ENCODE peak calls at places on chromosomes 1 and 21, in nine cellular contexts. One of them, this sample, is unnamed. For H3K4me1, the result is how much of the 10 kb centered on the place peaks cover.

GRCh38 chr21:17612023-17612564 is 607 bp downstream of the BTG3 start:
- DNase-seq in pancreas: peak
- DNase-seq in suprapubic skin: peak
- DNase-seq in heart left ventricle: peak
- DNase-seq in left ventricle myocardium inferior: peak
- DNase-seq in adrenal gland: peak
- DNase-seq in heart right ventricle: peak
- DNase-seq in fibroblast of lung: peak
- DNase-seq in body of pancreas: peak
- DNase-seq in this sample: peak

GRCh38 chr1:28392027-28392652 is 22.6 kb downstream of the PHACTR4 start:
- DNase-seq in pancreas: no peak
- DNase-seq in suprapubic skin: no peak
- DNase-seq in heart left ventricle: no peak
- DNase-seq in left ventricle myocardium inferior: no peak
- DNase-seq in adrenal gland: peak
- DNase-seq in heart right ventricle: no peak
- DNase-seq in fibroblast of lung: peak
- DNase-seq in body of pancreas: no peak
- DNase-seq in this sample: no peak

GRCh38 chr1:234842726-234843641 is 233.0 kb upstream of the IRF2BP2 start:
- DNase-seq in pancreas: no peak
- DNase-seq in suprapubic skin: no peak
- DNase-seq in heart left ventricle: no peak
- DNase-seq in left ventricle myocardium inferior: peak
- DNase-seq in adrenal gland: no peak
- DNase-seq in heart right ventricle: peak
- DNase-seq in fibroblast of lung: peak
- DNase-seq in body of pancreas: no peak
- DNase-seq in this sample: peak

GRCh38 chr21:30102881-30103280 is 63.7 kb downstream of the CLDN17 start:
- DNase-seq in pancreas: no peak
- DNase-seq in suprapubic skin: no peak
- DNase-seq in heart left ventricle: no peak
- DNase-seq in left ventricle myocardium inferior: no peak
- DNase-seq in adrenal gland: no peak
- DNase-seq in heart right ventricle: no peak
- DNase-seq in fibroblast of lung: no peak
- DNase-seq in body of pancreas: no peak
- DNase-seq in this sample: no peak

GRCh38 chr1:205375816-205376545 is 19.3 kb upstream of the KLHDC8A start:
- DNase-seq in pancreas: no peak
- DNase-seq in suprapubic skin: no peak
- DNase-seq in heart left ventricle: no peak
- DNase-seq in left ventricle myocardium inferior: no peak
- DNase-seq in adrenal gland: peak
- DNase-seq in heart right ventricle: no peak
- DNase-seq in fibroblast of lung: peak
- DNase-seq in body of pancreas: peak
- DNase-seq in this sample: peak

GRCh38 chr1:59604191-59604590 is 210.6 kb upstream of the HOOK1 start:
- DNase-seq in pancreas: no peak
- DNase-seq in suprapubic skin: no peak
- DNase-seq in heart left ventricle: no peak
- DNase-seq in left ventricle myocardium inferior: no peak
- DNase-seq in adrenal gland: no peak
- DNase-seq in heart right ventricle: no peak
- DNase-seq in fibroblast of lung: peak
- DNase-seq in body of pancreas: no peak
- DNase-seq in this sample: no peak

GRCh38 chr1:67713071-67713806 is 28.2 kb downstream of the GADD45A start:
- DNase-seq in pancreas: peak
- DNase-seq in suprapubic skin: no peak
- DNase-seq in heart left ventricle: no peak
- DNase-seq in left ventricle myocardium inferior: no peak
- DNase-seq in adrenal gland: peak
- DNase-seq in heart right ventricle: no peak
- DNase-seq in fibroblast of lung: peak
- DNase-seq in body of pancreas: peak
- DNase-seq in this sample: peak

GRCh38 chr1:34162852-34163766 is 1.9 kb downstream of the CSMD2 start:
- DNase-seq in pancreas: peak
- DNase-seq in suprapubic skin: no peak
- DNase-seq in heart left ventricle: peak
- DNase-seq in left ventricle myocardium inferior: peak
- DNase-seq in adrenal gland: peak
- DNase-seq in heart right ventricle: peak
- DNase-seq in fibroblast of lung: peak
- DNase-seq in body of pancreas: peak
- DNase-seq in this sample: peak

GRCh38 chr1:160293020-160293968 is 8.4 kb upstream of the PEX19 start:
- DNase-seq in pancreas: no peak
- DNase-seq in suprapubic skin: no peak
- DNase-seq in heart left ventricle: no peak
- DNase-seq in left ventricle myocardium inferior: no peak
- DNase-seq in adrenal gland: peak
- DNase-seq in heart right ventricle: no peak
- DNase-seq in fibroblast of lung: no peak
- DNase-seq in body of pancreas: no peak
- DNase-seq in this sample: no peak

GRCh38 chr1:99264201-99265021 is at the start of gene PLPPR4:
- DNase-seq in pancreas: peak
- DNase-seq in suprapubic skin: peak
- DNase-seq in heart left ventricle: peak
- DNase-seq in left ventricle myocardium inferior: peak
- DNase-seq in adrenal gland: peak
- DNase-seq in heart right ventricle: peak
- DNase-seq in fibroblast of lung: peak
- DNase-seq in body of pancreas: peak
- DNase-seq in this sample: peak

GRCh38 chr1:178540646-178541045 is 27.7 kb downstream of the TEX35 start:
- DNase-seq in pancreas: no peak
- DNase-seq in suprapubic skin: no peak
- DNase-seq in heart left ventricle: no peak
- DNase-seq in left ventricle myocardium inferior: no peak
- DNase-seq in adrenal gland: no peak
- DNase-seq in heart right ventricle: no peak
- DNase-seq in fibroblast of lung: peak
- DNase-seq in body of pancreas: no peak
- DNase-seq in this sample: no peak

GRCh38 chr1:6412896-6413295 is 6.8 kb downstream of the HES2 start:
- DNase-seq in pancreas: no peak
- DNase-seq in suprapubic skin: no peak
- DNase-seq in heart left ventricle: no peak
- DNase-seq in left ventricle myocardium inferior: no peak
- DNase-seq in adrenal gland: no peak
- DNase-seq in heart right ventricle: no peak
- DNase-seq in fibroblast of lung: peak
- DNase-seq in body of pancreas: no peak
- DNase-seq in this sample: no peak

GRCh38 chr1:213274140-213274539 is 223.1 kb downstream of the RPS6KC1 start:
- DNase-seq in pancreas: no peak
- DNase-seq in suprapubic skin: no peak
- DNase-seq in heart left ventricle: no peak
- DNase-seq in left ventricle myocardium inferior: no peak
- DNase-seq in adrenal gland: no peak
- DNase-seq in heart right ventricle: no peak
- DNase-seq in fibroblast of lung: no peak
- DNase-seq in body of pancreas: no peak
- DNase-seq in this sample: no peak

GRCh38 chr1:147890177-147890790 is 12.3 kb upstream of the GJA8 start:
- DNase-seq in pancreas: no peak
- DNase-seq in suprapubic skin: no peak
- DNase-seq in heart left ventricle: peak
- DNase-seq in left ventricle myocardium inferior: peak
- DNase-seq in adrenal gland: peak
- DNase-seq in heart right ventricle: peak
- DNase-seq in fibroblast of lung: peak
- DNase-seq in body of pancreas: peak
- DNase-seq in this sample: peak

GRCh38 chr1:27418326-27418761 is 25.9 kb downstream of the GPR3 start:
- DNase-seq in pancreas: peak
- DNase-seq in suprapubic skin: peak
- DNase-seq in heart left ventricle: peak
- DNase-seq in left ventricle myocardium inferior: peak
- DNase-seq in adrenal gland: peak
- DNase-seq in heart right ventricle: peak
- DNase-seq in fibroblast of lung: peak
- DNase-seq in body of pancreas: peak
- DNase-seq in this sample: peak

GRCh38 chr1:119372493-119373086 is 4.0 kb downstream of the HAO2 start:
- DNase-seq in pancreas: no peak
- DNase-seq in suprapubic skin: no peak
- DNase-seq in heart left ventricle: no peak
- DNase-seq in left ventricle myocardium inferior: no peak
- DNase-seq in adrenal gland: peak
- DNase-seq in heart right ventricle: no peak
- DNase-seq in fibroblast of lung: peak
- DNase-seq in body of pancreas: peak
- DNase-seq in this sample: peak

GRCh38 chr1:48777219-48777895 is 666 bp upstream of the BEND5 start:
- DNase-seq in pancreas: peak
- DNase-seq in suprapubic skin: no peak
- DNase-seq in heart left ventricle: no peak
- DNase-seq in left ventricle myocardium inferior: no peak
- DNase-seq in adrenal gland: peak
- DNase-seq in heart right ventricle: no peak
- DNase-seq in fibroblast of lung: no peak
- DNase-seq in body of pancreas: peak
- DNase-seq in this sample: no peak
- TF ChIP-seq CTCF in pancreas: no peak
- TF ChIP-seq CTCF in suprapubic skin: no peak
- TF ChIP-seq CTCF in heart left ventricle: no peak
- TF ChIP-seq CTCF in left ventricle myocardium inferior: no peak
- TF ChIP-seq CTCF in adrenal gland: no peak
- TF ChIP-seq CTCF in heart right ventricle: no peak
- TF ChIP-seq CTCF in fibroblast of lung: no peak
- TF ChIP-seq CTCF in body of pancreas: no peak
- TF ChIP-seq CTCF in this sample: no peak

GRCh38 chr1:8138673-8139072 is 112.6 kb upstream of the ERRFI1 start:
- DNase-seq in pancreas: no peak
- DNase-seq in suprapubic skin: no peak
- DNase-seq in heart left ventricle: no peak
- DNase-seq in left ventricle myocardium inferior: no peak
- DNase-seq in adrenal gland: no peak
- DNase-seq in heart right ventricle: no peak
- DNase-seq in fibroblast of lung: no peak
- DNase-seq in body of pancreas: no peak
- DNase-seq in this sample: no peak

GRCh38 chr1:8139941-8140340 is 113.8 kb upstream of the ERRFI1 start:
- DNase-seq in pancreas: no peak
- DNase-seq in suprapubic skin: no peak
- DNase-seq in heart left ventricle: no peak
- DNase-seq in left ventricle myocardium inferior: no peak
- DNase-seq in adrenal gland: no peak
- DNase-seq in heart right ventricle: no peak
- DNase-seq in fibroblast of lung: no peak
- DNase-seq in body of pancreas: no peak
- DNase-seq in this sample: no peak

GRCh38 chr1:8137406-8138244 is 111.5 kb upstream of the ERRFI1 start:
- DNase-seq in pancreas: no peak
- DNase-seq in suprapubic skin: no peak
- DNase-seq in heart left ventricle: peak
- DNase-seq in left ventricle myocardium inferior: no peak
- DNase-seq in adrenal gland: peak
- DNase-seq in heart right ventricle: no peak
- DNase-seq in fibroblast of lung: peak
- DNase-seq in body of pancreas: peak
- DNase-seq in this sample: peak

GRCh38 chr1:8136766-8137165 is 110.7 kb upstream of the ERRFI1 start:
- DNase-seq in pancreas: no peak
- DNase-seq in suprapubic skin: no peak
- DNase-seq in heart left ventricle: no peak
- DNase-seq in left ventricle myocardium inferior: no peak
- DNase-seq in adrenal gland: peak
- DNase-seq in heart right ventricle: no peak
- DNase-seq in fibroblast of lung: no peak
- DNase-seq in body of pancreas: no peak
- DNase-seq in this sample: peak

GRCh38 chr1:8139383-8139782 is 113.3 kb upstream of the ERRFI1 start:
- DNase-seq in pancreas: no peak
- DNase-seq in suprapubic skin: no peak
- DNase-seq in heart left ventricle: no peak
- DNase-seq in left ventricle myocardium inferior: no peak
- DNase-seq in adrenal gland: no peak
- DNase-seq in heart right ventricle: no peak
- DNase-seq in fibroblast of lung: no peak
- DNase-seq in body of pancreas: no peak
- DNase-seq in this sample: no peak
- H3K4me1 ChIP-seq in pancreas: under half
- H3K4me1 ChIP-seq in suprapubic skin: under half
- H3K4me1 ChIP-seq in heart left ventricle: under half
- H3K4me1 ChIP-seq in left ventricle myocardium inferior: under half
- H3K4me1 ChIP-seq in adrenal gland: under half
- H3K4me1 ChIP-seq in heart right ventricle: under half
- H3K4me1 ChIP-seq in fibroblast of lung: under half
- H3K4me1 ChIP-seq in body of pancreas: under half
- H3K4me1 ChIP-seq in this sample: under half

GRCh38 chr1:114764689-114765088 is 6.9 kb upstream of the CSDE1 start:
- DNase-seq in pancreas: no peak
- DNase-seq in suprapubic skin: no peak
- DNase-seq in heart left ventricle: no peak
- DNase-seq in left ventricle myocardium inferior: no peak
- DNase-seq in adrenal gland: no peak
- DNase-seq in heart right ventricle: no peak
- DNase-seq in fibroblast of lung: no peak
- DNase-seq in body of pancreas: no peak
- DNase-seq in this sample: no peak
- H3K4me3 ChIP-seq in pancreas: no peak
- H3K4me3 ChIP-seq in suprapubic skin: no peak
- H3K4me3 ChIP-seq in heart left ventricle: no peak
- H3K4me3 ChIP-seq in left ventricle myocardium inferior: no peak
- H3K4me3 ChIP-seq in adrenal gland: no peak
- H3K4me3 ChIP-seq in heart right ventricle: no peak
- H3K4me3 ChIP-seq in fibroblast of lung: no peak
- H3K4me3 ChIP-seq in body of pancreas: no peak
- H3K4me3 ChIP-seq in this sample: no peak

DNA sequence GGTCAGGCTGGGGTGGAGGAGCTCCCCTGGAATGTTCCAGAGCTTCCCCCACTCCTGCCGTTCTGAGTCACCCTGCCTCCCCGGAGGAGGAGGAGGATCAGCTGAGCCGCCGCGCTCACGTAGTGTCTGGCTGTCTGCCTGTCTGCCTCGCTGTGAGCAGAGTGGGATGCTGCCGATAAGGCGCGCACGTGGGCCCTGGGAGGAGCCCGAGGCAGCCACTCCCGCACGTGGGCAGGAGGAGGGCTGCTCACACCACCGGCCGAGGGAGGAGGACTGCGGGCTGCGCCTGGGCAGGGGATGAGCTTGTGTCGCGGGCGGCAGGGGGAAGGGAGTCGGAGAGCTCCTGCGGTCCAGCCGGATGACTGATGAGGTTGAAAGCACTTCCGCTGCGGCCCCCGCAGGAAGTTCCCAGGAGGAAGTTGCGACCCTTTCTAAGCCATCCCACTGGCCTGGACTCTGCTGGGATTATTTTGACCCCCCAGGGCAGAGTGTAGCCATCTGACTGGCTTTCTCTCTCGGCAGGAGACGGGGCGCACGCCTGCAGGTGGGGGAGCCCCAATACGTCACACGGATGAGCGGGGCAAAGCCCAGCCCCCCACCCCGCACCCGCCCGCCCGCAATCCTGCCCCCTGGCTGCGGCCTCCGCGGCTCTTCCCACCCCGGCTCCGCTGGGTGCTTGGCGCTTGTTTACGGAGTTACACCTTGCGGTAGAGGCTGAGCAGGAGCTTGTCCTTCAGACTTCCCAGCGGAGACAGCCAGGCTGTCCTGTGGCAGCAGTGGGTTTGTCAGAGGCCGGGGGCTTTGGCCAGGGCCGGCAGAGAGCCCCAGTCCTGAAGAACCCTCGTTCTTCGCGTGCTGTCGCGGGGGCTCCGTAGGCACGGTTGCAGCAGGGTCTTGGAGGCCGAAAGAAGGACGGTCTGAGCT is 9.8 kb downstream of the PDXK start:
- DNase-seq in pancreas: peak
- DNase-seq in suprapubic skin: peak
- DNase-seq in heart left ventricle: peak
- DNase-seq in left ventricle myocardium inferior: peak
- DNase-seq in adrenal gland: peak
- DNase-seq in heart right ventricle: peak
- DNase-seq in fibroblast of lung: peak
- DNase-seq in body of pancreas: peak
- DNase-seq in this sample: peak
- TF ChIP-seq CTCF in pancreas: no peak
- TF ChIP-seq CTCF in suprapubic skin: no peak
- TF ChIP-seq CTCF in heart left ventricle: peak
- TF ChIP-seq CTCF in left ventricle myocardium inferior: peak
- TF ChIP-seq CTCF in adrenal gland: no peak
- TF ChIP-seq CTCF in heart right ventricle: peak
- TF ChIP-seq CTCF in fibroblast of lung: no peak
- TF ChIP-seq CTCF in body of pancreas: no peak
- TF ChIP-seq CTCF in this sample: peak